ENCODE peak calls at places on chromosome 4, in four cellular contexts. L is left ventricle myocardium inferior, X is fibroblast of pulmonary artery, Q is lower leg skin. B is an unnamed sample.

GRCh38 chr4:8762951-8763735 is 108.5 kb downstream of the HMX1 start:
- DNase-seq in X (no peak), L (no peak), Q (no peak), B (no peak)

GRCh38 chr4:39526810-39527295 is 386 bp downstream of the UGDH start:
- DNase-seq in L (no peak), X (no peak), Q (peak; percentile 23), B (no peak)

GRCh38 chr4:26140150-26140898 is 180.5 kb upstream of the RBPJ start:
- DNase-seq in X (peak; percentile 17), Q (no peak), L (no peak), B (no peak)

GRCh38 chr4:176425035-176425434 is 105.3 kb downstream of the SPCS3 start:
- DNase-seq in Q (no peak), X (peak; percentile 73), L (no peak), B (no peak)

GRCh38 chr4:18025263-18025662 is 3.7 kb upstream of the LCORL start:
- DNase-seq in Q (no peak), L (no peak), X (no peak), B (no peak)

GRCh38 chr4:60366661-60367060 is 833.5 kb upstream of the ADGRL3 start:
- DNase-seq in X (no peak), L (no peak), Q (no peak), B (no peak)

GRCh38 chr4:144355809-144356757 is 215.6 kb upstream of the GYPA start:
- DNase-seq in X (peak; percentile 93), Q (no peak), L (no peak), B (peak; percentile 12)

GRCh38 chr4:30837131-30837539 is 117.0 kb downstream of the PCDH7 start:
- DNase-seq in L (no peak), X (peak; percentile 16), Q (no peak), B (no peak)

GRCh38 chr4:149887091-149887490 is 71.4 kb upstream of the IQCM start:
- DNase-seq in X (no peak), L (no peak), Q (no peak), B (no peak)